ENCODE peak calls at places on chromosomes 4 and X, in ten cellular contexts. F is stimulated activated CD4-positive, alpha-beta T cell treated with anti-CD3 and anti-CD28 coated beads, Interleukin-12 subunit alpha, Interleukin-12 subunit beta, amount 100 ng/mL, for 4 hours; Q is astrocyte of the hippocampus; K is brain microvascular endothelial cell; S is posterior vena cava; R is K562; A is Calu3; E is nucleus accumbens; T is mammary epithelial cell; C is osteocyte. Z is an unnamed sample.

GRCh38 chr4:8853249-8853648 is 18.4 kb downstream of the HMX1 start:
- DNase-seq in C (no peak), E (no peak), R (peak), T (no peak), A (no peak), F (no peak), K (no peak), S (no peak), Q (no peak), Z (no peak)

GRCh38 chr4:155787113-155787710 is 28.4 kb downstream of the GUCY1B1 start:
- DNase-seq in E (no peak), T (peak), F (no peak), C (no peak), R (no peak), S (no peak), K (peak), A (peak), Q (peak), Z (no peak)

GRCh38 chrX:154349359-154349935 is 25.0 kb downstream of the FLNA start:
- DNase-seq in F (no peak), K (no peak), A (no peak), Q (no peak), T (no peak), R (no peak), E (no peak), C (no peak), S (no peak), Z (no peak)

GRCh38 chr4:185235480-185236154 is 26.2 kb downstream of the SNX25 start:
- DNase-seq in A (peak), C (no peak), K (peak), E (no peak), R (peak), F (no peak), T (no peak), S (no peak), Q (no peak), Z (peak)

GRCh38 chr4:188372856-188373255 is 233.6 kb downstream of the TRIML1 start:
- DNase-seq in Q (no peak), E (no peak), T (peak), C (no peak), S (no peak), F (no peak), A (peak), R (no peak), K (no peak), Z (no peak)

GRCh38 chrX:68751372-68751771 is 77.4 kb upstream of the EFNB1 start:
- DNase-seq in K (no peak), Q (no peak), F (no peak), E (no peak), T (no peak), C (peak), A (no peak), S (no peak), R (no peak), Z (no peak)

GRCh38 chrX:48789366-48790220 is 3.2 kb downstream of the GATA1 start:
- DNase-seq in E (no peak), F (no peak), A (no peak), T (no peak), C (no peak), S (peak), Q (no peak), R (peak), K (no peak), Z (no peak)

GRCh38 chr4:8771666-8772065 is 100.0 kb downstream of the HMX1 start:
- DNase-seq in K (no peak), T (no peak), C (no peak), Q (no peak), E (no peak), A (no peak), R (no peak), F (no peak), S (peak), Z (no peak)

GRCh38 chrX:104137496-104137895 is 19.3 kb downstream of the SLC25A53 start:
- DNase-seq in K (peak), A (no peak), S (no peak), R (peak), F (no peak), Q (peak), E (no peak), T (no peak), C (no peak), Z (no peak)

GRCh38 chr4:152036626-152037025 is 275.8 kb upstream of the GATB start:
- DNase-seq in E (no peak), K (no peak), F (no peak), C (peak), T (no peak), S (no peak), R (no peak), A (no peak), Q (no peak), Z (no peak)

GRCh38 chrX:40773809-40774208 is 38.5 kb upstream of the MED14 start:
- DNase-seq in S (no peak), C (no peak), F (no peak), K (peak), Q (peak), T (peak), E (no peak), R (no peak), A (no peak), Z (peak)

GRCh38 chr4:138401330-138401729 is 159.2 kb upstream of the SLC7A11 start:
- DNase-seq in S (no peak), A (no peak), R (no peak), K (no peak), Q (no peak), E (no peak), F (no peak), C (no peak), T (no peak), Z (no peak)

GRCh38 chr4:173171098-173171497 is 2.5 kb downstream of the GALNT7 start:
- DNase-seq in F (no peak), Q (peak), A (no peak), E (no peak), K (no peak), S (no peak), R (peak), T (peak), C (no peak), Z (no peak)

GRCh38 chrX:130975947-130976346 is 72.9 kb upstream of the ENOX2 start:
- DNase-seq in A (peak), Q (peak), S (no peak), C (no peak), R (peak), K (peak), E (no peak), F (no peak), T (peak), Z (no peak)

GRCh38 chr4:1381181-1381621 is 25.0 kb downstream of the NKX1-1 start:
- DNase-seq in R (no peak), T (no peak), E (no peak), A (no peak), K (no peak), F (no peak), S (peak), C (no peak), Q (no peak), Z (no peak)

GRCh38 chrX:24485976-24486680 is 21.0 kb downstream of the PDK3 start:
- DNase-seq in T (no peak), A (no peak), Q (no peak), S (no peak), E (no peak), F (no peak), C (no peak), R (no peak), K (no peak), Z (no peak)

GRCh38 chrX:14508025-14508690 is 21.2 kb upstream of the GLRA2 start:
- DNase-seq in K (no peak), A (no peak), R (no peak), C (no peak), S (no peak), Q (peak), E (no peak), T (peak), F (no peak), Z (no peak)

GRCh38 chr4:81407726-81408125 is 64.0 kb downstream of the RASGEF1B start:
- DNase-seq in F (no peak), C (no peak), S (no peak), R (no peak), K (no peak), T (peak), E (no peak), A (no peak), Q (no peak), Z (no peak)

GRCh38 chr4:152937535-152938236 is 1.6 kb downstream of the FHDC1 start:
- DNase-seq in S (peak), Q (peak), R (peak), F (peak), E (no peak), K (no peak), T (peak), C (no peak), A (peak), Z (peak)

GRCh38 chr4:3250956-3251690 is 2.2 kb downstream of the MSANTD1 start:
- DNase-seq in K (no peak), Q (peak), R (no peak), C (no peak), F (no peak), T (no peak), E (no peak), S (peak), A (no peak), Z (no peak)

GRCh38 chr4:183876268-183876934 is 28.7 kb upstream of the STOX2 start:
- DNase-seq in S (peak), F (no peak), Q (peak), A (peak), E (peak), C (no peak), K (peak), T (peak), R (no peak), Z (peak)

GRCh38 chrX:20274121-20274520 is 7.4 kb upstream of the RPS6KA3 start:
- DNase-seq in Q (peak), A (no peak), C (no peak), K (no peak), S (no peak), T (no peak), R (no peak), E (no peak), F (no peak), Z (no peak)

GRCh38 chrX:99242001-99242400 is 1168.1 kb downstream of the PCDH19 start:
- DNase-seq in F (no peak), C (no peak), K (no peak), T (no peak), Q (no peak), R (no peak), S (no peak), A (no peak), E (no peak), Z (no peak)

GRCh38 chr4:113407409-113407808 is 354.1 kb downstream of the CAMK2D start:
- DNase-seq in E (no peak), A (no peak), T (no peak), C (no peak), S (no peak), K (no peak), Q (no peak), F (no peak), R (no peak), Z (no peak)